ENCODE peak calls at places on chromosomes 13 and 19, in nine cellular contexts. One of them, this sample, is unnamed.
A peak's percentile ranks its signal among the peaks of the same experiment; 100 is the strongest.

GRCh38 chr19:38049105-38049649 is 142.2 kb downstream of the SIPA1L3 start:
- DNase-seq in small intestine: peak; percentile 59
- DNase-seq in cardiac muscle cell: peak; percentile 49
- DNase-seq in IMR-90: no peak
- DNase-seq in body of pancreas: no peak
- DNase-seq in GM23248: no peak
- DNase-seq in fibroblast of lung: no peak
- DNase-seq in upper lobe of right lung: no peak
- DNase-seq in OCI-LY7: peak; percentile 79
- DNase-seq in this sample: peak; percentile 59

GRCh38 chr19:2974342-2974932 is 2.9 kb upstream of the TLE6 start:
- DNase-seq in small intestine: no peak
- DNase-seq in cardiac muscle cell: peak; percentile 91
- DNase-seq in IMR-90: no peak
- DNase-seq in body of pancreas: no peak
- DNase-seq in GM23248: peak; percentile 21
- DNase-seq in fibroblast of lung: peak; percentile 14
- DNase-seq in upper lobe of right lung: peak; percentile 74
- DNase-seq in OCI-LY7: no peak
- DNase-seq in this sample: peak; percentile 32

GRCh38 chr13:105996391-105997028 is 539.0 kb downstream of the EFNB2 start:
- DNase-seq in small intestine: no peak
- DNase-seq in cardiac muscle cell: no peak
- DNase-seq in IMR-90: no peak
- DNase-seq in body of pancreas: no peak
- DNase-seq in GM23248: no peak
- DNase-seq in fibroblast of lung: no peak
- DNase-seq in upper lobe of right lung: no peak
- DNase-seq in OCI-LY7: no peak
- DNase-seq in this sample: no peak

GRCh38 chr19:7783991-7784421 is 21.0 kb downstream of the CLEC4M start:
- DNase-seq in small intestine: no peak
- DNase-seq in cardiac muscle cell: peak; percentile 62
- DNase-seq in IMR-90: peak; percentile 72
- DNase-seq in body of pancreas: no peak
- DNase-seq in GM23248: peak; percentile 67
- DNase-seq in fibroblast of lung: peak; percentile 18
- DNase-seq in upper lobe of right lung: peak; percentile 67
- DNase-seq in OCI-LY7: no peak
- DNase-seq in this sample: peak; percentile 7

GRCh38 chr19:52725528-52725961 is 9.3 kb downstream of the ZNF611 start:
- DNase-seq in small intestine: no peak
- DNase-seq in cardiac muscle cell: no peak
- DNase-seq in IMR-90: no peak
- DNase-seq in body of pancreas: no peak
- DNase-seq in GM23248: no peak
- DNase-seq in fibroblast of lung: no peak
- DNase-seq in upper lobe of right lung: no peak
- DNase-seq in OCI-LY7: no peak
- DNase-seq in this sample: no peak

GRCh38 chr13:46569471-46569870 is 16.5 kb downstream of the LRCH1 start:
- DNase-seq in small intestine: no peak
- DNase-seq in cardiac muscle cell: no peak
- DNase-seq in IMR-90: no peak
- DNase-seq in body of pancreas: no peak
- DNase-seq in GM23248: no peak
- DNase-seq in fibroblast of lung: no peak
- DNase-seq in upper lobe of right lung: no peak
- DNase-seq in OCI-LY7: no peak
- DNase-seq in this sample: no peak

GRCh38 chr19:56912406-56912805 is 71.9 kb upstream of the PEG3 start:
- DNase-seq in small intestine: no peak
- DNase-seq in cardiac muscle cell: no peak
- DNase-seq in IMR-90: no peak
- DNase-seq in body of pancreas: no peak
- DNase-seq in GM23248: no peak
- DNase-seq in fibroblast of lung: no peak
- DNase-seq in upper lobe of right lung: no peak
- DNase-seq in OCI-LY7: no peak
- DNase-seq in this sample: no peak

GRCh38 chr13:49326222-49326917 is 78.6 kb downstream of the CDADC1 start:
- DNase-seq in small intestine: no peak
- DNase-seq in cardiac muscle cell: no peak
- DNase-seq in IMR-90: no peak
- DNase-seq in body of pancreas: no peak
- DNase-seq in GM23248: no peak
- DNase-seq in fibroblast of lung: no peak
- DNase-seq in upper lobe of right lung: no peak
- DNase-seq in OCI-LY7: no peak
- DNase-seq in this sample: no peak

GRCh38 chr13:77207943-77208342 is 119.0 kb downstream of the MYCBP2 start:
- DNase-seq in small intestine: no peak
- DNase-seq in cardiac muscle cell: peak; percentile 60
- DNase-seq in IMR-90: peak; percentile 96
- DNase-seq in body of pancreas: no peak
- DNase-seq in GM23248: peak; percentile 60
- DNase-seq in fibroblast of lung: peak; percentile 92
- DNase-seq in upper lobe of right lung: no peak
- DNase-seq in OCI-LY7: no peak
- DNase-seq in this sample: peak; percentile 26

GRCh38 chr13:100788540-100788939 is 113.9 kb upstream of the TMTC4 start:
- DNase-seq in small intestine: no peak
- DNase-seq in cardiac muscle cell: no peak
- DNase-seq in IMR-90: no peak
- DNase-seq in body of pancreas: no peak
- DNase-seq in GM23248: no peak
- DNase-seq in fibroblast of lung: no peak
- DNase-seq in upper lobe of right lung: no peak
- DNase-seq in OCI-LY7: no peak
- DNase-seq in this sample: no peak

GRCh38 chr19:3509566-3509989 is 3.5 kb downstream of the FZR1 start:
- DNase-seq in small intestine: no peak
- DNase-seq in cardiac muscle cell: no peak
- DNase-seq in IMR-90: peak; percentile 80
- DNase-seq in body of pancreas: no peak
- DNase-seq in GM23248: peak; percentile 90
- DNase-seq in fibroblast of lung: peak; percentile 89
- DNase-seq in upper lobe of right lung: no peak
- DNase-seq in OCI-LY7: no peak
- DNase-seq in this sample: peak; percentile 68

GRCh38 chr19:31349160-31349881 is at the start of gene TSHZ3:
- DNase-seq in small intestine: no peak
- DNase-seq in cardiac muscle cell: peak; percentile 95
- DNase-seq in IMR-90: peak; percentile 87
- DNase-seq in body of pancreas: peak; percentile 58
- DNase-seq in GM23248: peak; percentile 84
- DNase-seq in fibroblast of lung: peak; percentile 87
- DNase-seq in upper lobe of right lung: peak; percentile 84
- DNase-seq in OCI-LY7: no peak
- DNase-seq in this sample: peak; percentile 59

GRCh38 chr19:15502264-15502663 is 6.1 kb upstream of the CYP4F22 start:
- DNase-seq in small intestine: no peak
- DNase-seq in cardiac muscle cell: no peak
- DNase-seq in IMR-90: no peak
- DNase-seq in body of pancreas: no peak
- DNase-seq in GM23248: no peak
- DNase-seq in fibroblast of lung: no peak
- DNase-seq in upper lobe of right lung: no peak
- DNase-seq in OCI-LY7: no peak
- DNase-seq in this sample: no peak

GRCh38 chr13:59743195-59743594 is 420.5 kb downstream of the DIAPH3 start:
- DNase-seq in small intestine: no peak
- DNase-seq in cardiac muscle cell: no peak
- DNase-seq in IMR-90: peak; percentile 1
- DNase-seq in body of pancreas: no peak
- DNase-seq in GM23248: no peak
- DNase-seq in fibroblast of lung: peak; percentile 23
- DNase-seq in upper lobe of right lung: no peak
- DNase-seq in OCI-LY7: no peak
- DNase-seq in this sample: no peak

DNA sequence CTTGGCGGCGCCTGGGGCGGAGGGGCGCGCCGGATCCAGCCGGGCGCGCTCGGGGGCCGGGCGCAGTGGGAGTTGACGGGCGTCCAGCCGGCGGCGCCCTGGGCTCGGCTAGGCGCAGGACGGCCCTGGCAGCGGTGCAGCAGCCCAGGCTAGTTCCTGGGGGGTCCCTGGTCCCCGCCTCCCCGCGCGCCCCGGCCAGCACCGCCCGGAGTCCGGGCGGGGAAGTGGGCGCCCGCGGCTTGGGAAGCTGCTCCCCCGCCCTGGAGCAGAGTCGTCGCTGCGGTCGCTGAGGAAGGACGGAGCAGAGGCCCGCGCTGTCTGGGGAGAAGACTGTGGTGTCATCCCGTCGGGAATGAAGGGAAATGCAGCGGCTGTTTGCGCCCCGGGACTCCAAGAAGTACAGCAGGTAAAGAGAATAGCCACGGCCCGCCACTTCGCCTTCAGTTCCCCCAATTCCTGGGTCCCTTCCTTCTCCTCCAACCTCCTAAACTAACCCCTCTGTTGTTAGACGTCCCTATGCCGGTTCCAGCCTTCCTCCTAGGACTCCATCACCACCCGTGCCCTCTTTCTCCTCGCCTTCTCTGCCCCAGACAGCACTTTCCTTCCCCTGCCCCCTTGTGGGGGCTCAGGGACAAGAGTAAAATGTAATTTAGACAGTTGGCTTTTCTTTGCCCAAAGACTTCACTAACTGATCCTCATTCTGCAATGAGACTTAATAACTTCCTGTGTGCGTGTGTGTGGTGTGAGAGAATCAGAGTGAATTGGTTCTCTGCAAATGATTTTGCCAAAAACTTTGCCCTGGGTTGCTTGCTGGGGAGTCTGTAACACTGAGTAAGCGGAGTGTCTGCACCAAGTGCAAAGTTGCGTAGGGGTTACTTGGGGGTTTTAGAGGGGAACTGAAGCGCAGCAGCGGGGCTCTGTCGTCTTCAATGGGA is 20.3 kb upstream of the SGCG start:
- DNase-seq in small intestine: no peak
- DNase-seq in cardiac muscle cell: peak; percentile 13
- DNase-seq in IMR-90: no peak
- DNase-seq in body of pancreas: no peak
- DNase-seq in GM23248: peak; percentile 67
- DNase-seq in fibroblast of lung: peak; percentile 2
- DNase-seq in upper lobe of right lung: no peak
- DNase-seq in OCI-LY7: no peak
- DNase-seq in this sample: no peak
- H3K4me3 ChIP-seq in small intestine: no peak overlapping the region
- H3K4me3 ChIP-seq in cardiac muscle cell: peak overlapping the region; percentile 56
- H3K4me3 ChIP-seq in IMR-90: no peak overlapping the region
- H3K4me3 ChIP-seq in body of pancreas: no peak overlapping the region
- H3K4me3 ChIP-seq in GM23248: peak overlapping the region; percentile 79
- H3K4me3 ChIP-seq in fibroblast of lung: peak overlapping the region; percentile 20
- H3K4me3 ChIP-seq in upper lobe of right lung: peak overlapping the region; percentile 44
- H3K4me3 ChIP-seq in OCI-LY7: no peak overlapping the region
- H3K4me3 ChIP-seq in this sample: peak overlapping the region; percentile 47

DNA sequence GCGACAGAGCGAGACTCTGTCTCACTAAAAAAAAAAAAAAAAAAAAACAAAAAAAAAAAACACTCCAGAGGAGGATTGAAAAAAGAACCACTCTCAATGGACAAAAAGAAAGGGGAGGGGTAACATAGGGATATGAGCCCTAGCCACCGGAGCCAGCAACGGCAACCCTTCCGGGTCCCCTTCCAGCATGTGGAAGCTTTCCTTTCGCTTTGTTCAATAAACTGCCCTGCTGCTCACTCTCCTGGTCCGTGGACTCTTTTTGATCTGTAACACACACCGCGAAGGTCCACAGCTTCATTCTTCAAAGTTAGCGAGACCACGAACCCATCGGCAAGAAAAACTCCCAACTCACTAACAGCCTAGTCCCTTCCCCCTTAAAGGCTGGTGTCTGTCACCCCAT is 1.0 kb upstream of the REX1BD start:
- DNase-seq in small intestine: no peak
- DNase-seq in cardiac muscle cell: no peak
- DNase-seq in IMR-90: no peak
- DNase-seq in body of pancreas: no peak
- DNase-seq in GM23248: no peak
- DNase-seq in fibroblast of lung: no peak
- DNase-seq in upper lobe of right lung: no peak
- DNase-seq in OCI-LY7: no peak
- DNase-seq in this sample: no peak
- H3K27ac ChIP-seq in small intestine: peak overlapping the region; percentile 88
- H3K27ac ChIP-seq in cardiac muscle cell: no peak overlapping the region
- H3K27ac ChIP-seq in IMR-90: no peak overlapping the region
- H3K27ac ChIP-seq in body of pancreas: no peak overlapping the region
- H3K27ac ChIP-seq in GM23248: no peak overlapping the region
- H3K27ac ChIP-seq in fibroblast of lung: no peak overlapping the region
- H3K27ac ChIP-seq in upper lobe of right lung: no peak overlapping the region
- H3K27ac ChIP-seq in OCI-LY7: peak overlapping the region; percentile 70
- H3K27ac ChIP-seq in this sample: no peak overlapping the region

GRCh38 chr19:55635334-55635717 is 5.5 kb upstream of the ZNF580 start:
- DNase-seq in small intestine: no peak
- DNase-seq in cardiac muscle cell: no peak
- DNase-seq in IMR-90: no peak
- DNase-seq in body of pancreas: no peak
- DNase-seq in GM23248: peak; percentile 47
- DNase-seq in fibroblast of lung: no peak
- DNase-seq in upper lobe of right lung: peak; percentile 64
- DNase-seq in OCI-LY7: no peak
- DNase-seq in this sample: no peak

GRCh38 chr19:55635856-55636440 is 4.9 kb upstream of the ZNF580 start:
- DNase-seq in small intestine: no peak
- DNase-seq in cardiac muscle cell: no peak
- DNase-seq in IMR-90: no peak
- DNase-seq in body of pancreas: no peak
- DNase-seq in GM23248: peak; percentile 22
- DNase-seq in fibroblast of lung: no peak
- DNase-seq in upper lobe of right lung: no peak
- DNase-seq in OCI-LY7: no peak
- DNase-seq in this sample: no peak

GRCh38 chr19:55637534-55637933 is 3.3 kb upstream of the ZNF580 start:
- DNase-seq in small intestine: no peak
- DNase-seq in cardiac muscle cell: no peak
- DNase-seq in IMR-90: no peak
- DNase-seq in body of pancreas: no peak
- DNase-seq in GM23248: no peak
- DNase-seq in fibroblast of lung: no peak
- DNase-seq in upper lobe of right lung: no peak
- DNase-seq in OCI-LY7: no peak
- DNase-seq in this sample: no peak

GRCh38 chr19:55638864-55639359 is 1.9 kb upstream of the ZNF580 start:
- DNase-seq in small intestine: no peak
- DNase-seq in cardiac muscle cell: peak; percentile 41
- DNase-seq in IMR-90: peak; percentile 21
- DNase-seq in body of pancreas: no peak
- DNase-seq in GM23248: peak; percentile 58
- DNase-seq in fibroblast of lung: peak; percentile 28
- DNase-seq in upper lobe of right lung: peak; percentile 70
- DNase-seq in OCI-LY7: peak; percentile 88
- DNase-seq in this sample: no peak

GRCh38 chr19:55636723-55637122 is 4.1 kb upstream of the ZNF580 start:
- DNase-seq in small intestine: no peak
- DNase-seq in cardiac muscle cell: no peak
- DNase-seq in IMR-90: no peak
- DNase-seq in body of pancreas: no peak
- DNase-seq in GM23248: no peak
- DNase-seq in fibroblast of lung: no peak
- DNase-seq in upper lobe of right lung: no peak
- DNase-seq in OCI-LY7: no peak
- DNase-seq in this sample: no peak
- H3K4me3 ChIP-seq in small intestine: no peak overlapping the region
- H3K4me3 ChIP-seq in cardiac muscle cell: no peak overlapping the region
- H3K4me3 ChIP-seq in IMR-90: no peak overlapping the region
- H3K4me3 ChIP-seq in body of pancreas: no peak overlapping the region
- H3K4me3 ChIP-seq in GM23248: peak overlapping the region; percentile 97
- H3K4me3 ChIP-seq in fibroblast of lung: peak overlapping the region; percentile 99
- H3K4me3 ChIP-seq in upper lobe of right lung: peak overlapping the region; percentile 94
- H3K4me3 ChIP-seq in OCI-LY7: peak overlapping the region; percentile 98
- H3K4me3 ChIP-seq in this sample: no peak overlapping the region

GRCh38 chr13:50529154-50529882 is 314.2 kb downstream of the DLEU7 start:
- DNase-seq in small intestine: peak; percentile 52
- DNase-seq in cardiac muscle cell: peak; percentile 92
- DNase-seq in IMR-90: peak; percentile 89
- DNase-seq in body of pancreas: peak; percentile 88
- DNase-seq in GM23248: peak; percentile 92
- DNase-seq in fibroblast of lung: peak; percentile 96
- DNase-seq in upper lobe of right lung: peak; percentile 91
- DNase-seq in OCI-LY7: no peak
- DNase-seq in this sample: peak; percentile 85
- H3K27ac ChIP-seq in small intestine: peak overlapping the region; percentile 60
- H3K27ac ChIP-seq in cardiac muscle cell: peak overlapping the region; percentile 73
- H3K27ac ChIP-seq in IMR-90: peak overlapping the region; percentile 83
- H3K27ac ChIP-seq in body of pancreas: no peak overlapping the region
- H3K27ac ChIP-seq in GM23248: peak overlapping the region; percentile 86
- H3K27ac ChIP-seq in fibroblast of lung: peak overlapping the region; percentile 74
- H3K27ac ChIP-seq in upper lobe of right lung: peak overlapping the region; percentile 72
- H3K27ac ChIP-seq in OCI-LY7: no peak overlapping the region
- H3K27ac ChIP-seq in this sample: peak overlapping the region; percentile 63